ENCODE peak calls at places on chromosomes 13 and 19, in seven cellular contexts. H, V, M, Z, W, P and D are unnamed samples.

GRCh38 chr19:11549386-11549953 is 9.6 kb downstream of the ELOF1 start:
- DNase-seq in H (no peak), P (no peak), W (no peak), M (no peak), Z (no peak), V (no peak), D (no peak)

GRCh38 chr19:40398417-40399056 is 8.6 kb upstream of the HIPK4 start:
- DNase-seq in P (no peak), V (no peak), H (peak; percentile 44), W (no peak), Z (peak; percentile 67), M (peak; percentile 25), D (no peak)

GRCh38 chr13:45321230-45321629 is 19.8 kb downstream of the TPT1 start:
- DNase-seq in W (no peak), H (no peak), M (no peak), V (no peak), P (no peak), Z (no peak), D (no peak)

GRCh38 chr19:17075860-17076538 is 422 bp downstream of the MYO9B start:
- DNase-seq in P (no peak), V (no peak), M (peak; percentile 12), H (peak; percentile 37), Z (peak; percentile 48), W (no peak), D (no peak)

GRCh38 chr19:31718041-31718440 is 368.8 kb upstream of the TSHZ3 start:
- DNase-seq in M (no peak), P (no peak), H (no peak), V (no peak), Z (no peak), W (peak; percentile 3), D (no peak)

GRCh38 chr13:112859817-112860190 is 109.2 kb upstream of the MCF2L start:
- DNase-seq in M (peak; percentile 75), V (peak; percentile 46), P (peak; percentile 59), W (peak; percentile 6), Z (peak; percentile 45), H (no peak), D (peak; percentile 29)

GRCh38 chr19:16564842-16565241 is 7.4 kb downstream of the SLC35E1 start:
- DNase-seq in M (no peak), V (no peak), H (peak; percentile 62), P (no peak), W (no peak), Z (no peak), D (no peak)

GRCh38 chr13:32409561-32410440 is 18.1 kb downstream of the N4BP2L1 start:
- DNase-seq in H (no peak), P (peak; percentile 87), Z (no peak), M (peak; percentile 50), W (peak; percentile 66), V (no peak), D (peak; percentile 66)

GRCh38 chr19:52942371-52943133 is 19.3 kb upstream of the ZNF888 start:
- DNase-seq in M (peak; percentile 84), P (peak; percentile 84), V (peak; percentile 43), W (peak; percentile 76), Z (peak; percentile 90), H (peak; percentile 97), D (no peak)

GRCh38 chr19:29769997-29770396 is 41.8 kb upstream of the CCNE1 start:
- DNase-seq in Z (no peak), W (no peak), P (no peak), H (no peak), M (no peak), V (no peak), D (no peak)

GRCh38 chr13:107284168-107284567 is 716.2 kb upstream of the ARGLU1 start:
- DNase-seq in W (no peak), H (no peak), P (peak; percentile 14), V (no peak), M (no peak), Z (no peak), D (no peak)

GRCh38 chr13:61148691-61149332 is 266.8 kb downstream of the PCDH20 start:
- DNase-seq in P (no peak), H (no peak), W (no peak), V (no peak), M (no peak), Z (no peak), D (no peak)

GRCh38 chr13:50593228-50593627 is 250.3 kb downstream of the DLEU7 start:
- DNase-seq in H (no peak), V (no peak), Z (no peak), P (no peak), W (no peak), M (no peak), D (no peak)

GRCh38 chr13:47679391-47679790 is 321.7 kb downstream of the SUCLA2 start:
- DNase-seq in P (peak; percentile 57), Z (no peak), W (peak; percentile 86), V (no peak), H (no peak), M (peak; percentile 65), D (peak; percentile 84)

GRCh38 chr19:15331419-15332310 is 674 bp downstream of the BRD4 start:
- DNase-seq in M (no peak), W (peak; percentile 39), Z (peak; percentile 71), V (no peak), H (peak; percentile 59), P (peak; percentile 35), D (no peak)

GRCh38 chr13:107339209-107339608 is 771.3 kb upstream of the ARGLU1 start:
- DNase-seq in M (no peak), W (no peak), V (no peak), Z (no peak), P (no peak), H (no peak), D (no peak)

GRCh38 chr13:112417079-112417478 is 40.9 kb downstream of the SPACA7 start:
- DNase-seq in M (no peak), H (no peak), W (no peak), V (no peak), Z (no peak), P (no peak), D (no peak)

GRCh38 chr13:99356216-99357089 is 49.3 kb upstream of the GPR183 start:
- DNase-seq in Z (peak; percentile 38), V (peak; percentile 39), H (no peak), P (peak; percentile 80), M (peak; percentile 96), W (peak; percentile 76), D (peak; percentile 53)

DNA sequence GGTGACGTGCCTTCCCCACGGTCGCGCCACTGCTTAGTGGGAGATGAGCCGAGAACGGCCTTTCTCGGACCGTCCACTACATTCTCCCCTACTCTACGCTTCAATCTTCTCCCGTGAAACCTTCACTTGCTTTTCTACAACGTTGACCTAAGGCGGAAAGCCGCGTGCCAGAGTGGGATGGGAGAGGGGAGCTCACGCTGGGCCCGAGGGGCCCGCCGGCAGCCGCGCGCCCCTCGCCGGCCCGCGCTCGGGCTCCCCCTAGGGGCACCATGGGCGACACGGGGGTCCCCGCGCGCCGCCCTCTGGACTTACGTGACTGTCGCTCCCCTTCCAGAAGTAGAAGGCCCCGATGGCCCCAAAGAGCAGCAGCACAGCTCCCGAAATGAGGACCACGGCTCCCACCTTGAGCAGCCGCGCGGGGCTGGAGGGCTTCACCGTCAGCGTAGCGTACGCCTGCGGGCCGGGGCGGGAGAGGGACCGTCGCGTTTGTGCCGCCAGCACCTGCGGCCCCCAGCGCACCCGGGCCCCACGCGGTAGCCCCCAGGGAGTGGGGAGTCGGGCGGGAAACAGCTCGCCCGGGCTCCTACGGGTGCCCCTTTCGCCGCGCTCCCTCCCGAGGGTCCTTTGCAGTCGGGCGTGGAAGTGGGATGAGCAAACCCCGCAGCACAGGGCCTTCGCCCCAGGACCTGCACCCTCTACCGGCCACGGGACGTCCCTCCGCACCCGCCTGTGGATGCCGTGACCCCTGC is 727 bp downstream of the CNMD start:
- DNase-seq in P (no peak), W (no peak), V (no peak), M (no peak), H (no peak), Z (no peak), D (no peak)
- H3K4me3 ChIP-seq in P (no peak overlapping the region), W (no peak overlapping the region), V (peak overlapping the region; percentile 20), M (peak overlapping the region; percentile 38), H (peak overlapping the region; percentile 31), Z (no peak overlapping the region), D (peak overlapping the region; percentile 33)

DNA sequence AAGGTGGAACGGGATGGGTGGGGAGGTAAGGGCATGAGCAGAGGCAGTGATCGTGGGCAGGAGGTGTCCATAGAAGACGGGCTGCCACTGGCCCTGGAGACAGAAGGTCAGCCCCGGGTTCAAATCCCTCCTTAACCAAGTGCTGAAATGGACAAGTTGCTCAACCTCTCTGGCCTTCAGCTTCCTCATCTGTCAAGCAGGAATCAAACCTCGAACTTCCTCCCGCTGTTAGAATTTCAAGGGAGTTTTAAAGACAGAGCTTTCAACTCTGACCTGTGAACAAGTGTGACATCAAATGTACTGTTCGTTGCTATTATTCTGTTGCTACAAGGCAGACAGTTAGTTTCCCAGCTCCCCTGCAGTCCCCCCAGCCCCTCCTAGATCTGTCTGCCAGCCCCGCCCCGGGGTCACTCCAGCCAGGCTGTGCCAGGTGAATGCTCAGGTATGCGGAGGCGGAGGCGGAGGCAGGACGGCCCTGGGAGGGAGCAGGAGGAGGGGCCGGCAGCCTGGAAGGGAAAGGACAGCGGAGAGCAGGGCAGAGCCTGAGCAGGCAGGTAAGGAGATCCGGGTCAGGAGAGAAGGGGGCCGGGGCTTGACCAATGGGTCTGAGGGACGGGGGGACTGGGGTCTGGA is at the start of gene EPS8L1:
- DNase-seq in V (no peak), W (no peak), Z (no peak), M (no peak), P (no peak), H (peak; percentile 89), D (no peak)
- H3K4me3 ChIP-seq in V (no peak within 1 kb of the TSS), W (no peak within 1 kb of the TSS), Z (no peak within 1 kb of the TSS), M (no peak within 1 kb of the TSS), P (no peak within 1 kb of the TSS), H (peak within 1 kb of the TSS; percentile 8), D (no peak within 1 kb of the TSS)

GRCh38 chr19:9431475-9431874 is 3.9 kb downstream of the ZNF266 start:
- DNase-seq in Z (peak; percentile 33), M (peak; percentile 50), V (no peak), W (no peak), P (peak; percentile 82), H (no peak), D (no peak)

GRCh38 chr19:9435279-9436268 is at the start of gene ZNF266:
- DNase-seq in P (peak; percentile 94), W (peak; percentile 88), Z (peak; percentile 95), H (peak; percentile 91), V (peak; percentile 74), M (peak; percentile 90), D (peak; percentile 61)

GRCh38 chr19:9430444-9430843 is 4.9 kb downstream of the ZNF266 start:
- DNase-seq in P (no peak), H (no peak), W (no peak), Z (no peak), V (no peak), M (no peak), D (no peak)

GRCh38 chr19:9436358-9436757 is 985 bp upstream of the ZNF266 start:
- DNase-seq in H (no peak), V (no peak), Z (no peak), P (no peak), M (no peak), W (no peak), D (no peak)
- H3K4me3 ChIP-seq in H (no peak overlapping the region), V (peak overlapping the region; percentile 72), Z (peak overlapping the region; percentile 93), P (no peak overlapping the region), M (no peak overlapping the region), W (peak overlapping the region; percentile 90), D (peak overlapping the region; percentile 84)

DNA sequence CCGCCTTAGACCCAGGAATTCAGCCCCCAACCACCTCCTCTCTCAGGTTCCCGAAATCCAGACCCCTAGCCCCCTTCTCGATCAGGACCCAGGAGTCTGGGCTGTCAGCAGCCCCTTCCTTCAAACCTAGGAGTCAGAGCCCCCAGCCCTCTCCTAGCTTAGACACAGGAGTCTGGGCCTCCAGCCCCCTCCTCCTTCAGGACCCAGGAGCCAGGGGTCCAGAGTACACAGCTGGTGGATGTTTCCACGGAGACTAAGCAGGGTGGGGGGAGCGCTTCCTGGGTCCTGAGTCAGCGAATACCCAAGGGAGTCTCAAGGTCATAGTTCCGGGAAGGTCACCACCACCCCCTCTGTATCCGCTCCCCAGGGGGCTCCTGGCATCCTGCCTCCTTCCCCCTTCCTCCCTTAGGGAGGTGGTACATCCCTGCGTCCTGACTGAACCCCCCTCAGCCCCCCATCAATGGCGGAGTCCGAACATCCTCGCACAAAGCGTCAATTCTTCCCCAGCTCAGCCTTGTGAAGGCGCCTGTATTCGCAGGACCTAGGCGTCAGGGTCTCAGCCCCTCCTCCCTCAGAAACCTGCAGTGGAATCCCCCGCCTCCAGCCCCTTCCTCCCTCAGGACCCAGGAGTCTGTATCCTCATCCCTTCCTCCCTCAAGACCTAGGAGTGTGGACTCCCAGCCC is 4.6 kb downstream of the CADM4 start:
- DNase-seq in Z (peak; percentile 57), W (peak; percentile 39), H (no peak), P (peak; percentile 61), M (peak; percentile 3), V (no peak), D (no peak)
- H3K4me3 ChIP-seq in Z (peak overlapping the region; percentile 41), W (no peak overlapping the region), H (peak overlapping the region; percentile 1), P (no peak overlapping the region), M (peak overlapping the region; percentile 35), V (peak overlapping the region; percentile 17), D (no peak overlapping the region)